ENCODE peak calls at places on chromosome 2, in seven cellular contexts. T, R, L, B, K, Q and J are unnamed samples.

GRCh38 chr2:8574196-8575010 is 107.5 kb upstream of the ID2 start:
- DNase-seq in T (no peak), R (peak; percentile 9), L (no peak), B (no peak), K (no peak), Q (no peak), J (no peak)

GRCh38 chr2:10658041-10658913 is 31.5 kb downstream of the NOL10 start:
- DNase-seq in T (peak; percentile 16), R (no peak), L (no peak), B (no peak), K (no peak), Q (no peak), J (no peak)

GRCh38 chr2:201781583-201782051 is 884 bp upstream of the ALS2 start:
- DNase-seq in T (no peak), R (no peak), L (no peak), B (no peak), K (peak; percentile 69), Q (peak; percentile 7), J (no peak)

GRCh38 chr2:158998486-158999248 is 30.2 kb downstream of the TANC1 start:
- DNase-seq in T (no peak), R (no peak), L (peak; percentile 10), B (no peak), K (no peak), Q (no peak), J (no peak)

GRCh38 chr2:37871453-37872191 is 53.5 kb upstream of the RMDN2 start:
- DNase-seq in T (peak; percentile 62), R (no peak), L (no peak), B (no peak), K (no peak), Q (no peak), J (no peak)

GRCh38 chr2:47172156-47172921 is 17.2 kb upstream of the STPG4 start:
- DNase-seq in T (no peak), R (no peak), L (no peak), B (no peak), K (no peak), Q (no peak), J (no peak)

GRCh38 chr2:3911891-3912455 is 208.6 kb downstream of the DCDC2C start:
- DNase-seq in T (no peak), R (no peak), L (no peak), B (no peak), K (no peak), Q (no peak), J (no peak)

GRCh38 chr2:8049851-8050571 is 631.8 kb upstream of the ID2 start:
- DNase-seq in T (no peak), R (no peak), L (no peak), B (no peak), K (no peak), Q (no peak), J (no peak)

GRCh38 chr2:25123682-25124081 is 44.7 kb downstream of the POMC start:
- DNase-seq in T (no peak), R (no peak), L (no peak), B (no peak), K (no peak), Q (no peak), J (no peak)

GRCh38 chr2:17156086-17156485 is 362.2 kb downstream of the RAD51AP2 start:
- DNase-seq in T (no peak), R (no peak), L (no peak), B (no peak), K (no peak), Q (no peak), J (no peak)

GRCh38 chr2:190640124-190640523 is 8.8 kb upstream of the NAB1 start:
- DNase-seq in T (no peak), R (no peak), L (no peak), B (no peak), K (no peak), Q (no peak), J (no peak)

DNA sequence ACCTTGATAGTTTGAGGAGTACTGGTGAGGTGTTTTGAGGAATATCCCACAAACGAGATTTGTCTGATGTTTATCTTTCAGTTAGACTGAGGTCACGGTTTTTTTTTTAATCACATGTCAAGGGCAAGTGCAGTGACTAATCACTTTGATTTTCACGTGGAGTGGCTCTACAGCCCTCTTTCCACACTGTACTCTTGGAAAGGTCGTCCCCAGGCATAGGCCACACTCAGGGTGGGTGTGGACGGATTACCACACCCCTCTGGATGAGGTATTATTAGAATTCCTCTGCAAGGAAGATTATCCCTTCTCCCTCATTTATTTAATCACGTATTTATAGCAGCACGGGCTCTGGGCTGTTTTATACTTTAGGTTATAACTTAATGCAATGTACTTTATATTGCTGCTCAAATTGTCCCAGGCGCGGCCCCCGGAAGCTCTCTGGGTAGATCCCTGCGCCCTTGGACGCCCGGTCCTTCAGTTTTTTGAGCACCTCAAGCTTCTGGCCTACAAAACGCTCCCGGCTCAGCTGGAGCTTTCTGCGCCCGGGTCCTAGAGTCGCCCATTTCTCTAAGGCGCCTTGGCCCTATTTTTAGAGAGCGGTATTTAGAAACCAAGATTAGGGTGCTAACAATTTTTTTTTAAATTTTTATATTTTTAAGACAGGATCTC is 515 bp upstream of the PLEKHB2 start:
- DNase-seq in T (peak; percentile 64), R (peak; percentile 82), L (no peak), B (no peak), K (peak; percentile 78), Q (peak; percentile 53), J (no peak)
- TF ChIP-seq CTCF in T (no peak), R (no peak), L (no peak), B (no peak), K (no peak), Q (no peak), J (no peak)

GRCh38 chr2:64960819-64961218 is 28.4 kb upstream of the SLC1A4 start:
- DNase-seq in T (no peak), R (no peak), L (no peak), B (no peak), K (no peak), Q (no peak), J (no peak)

GRCh38 chr2:64966839-64967238 is 22.4 kb upstream of the SLC1A4 start:
- DNase-seq in T (no peak), R (no peak), L (no peak), B (no peak), K (no peak), Q (no peak), J (no peak)

GRCh38 chr2:64966017-64966416 is 23.2 kb upstream of the SLC1A4 start:
- DNase-seq in T (no peak), R (no peak), L (no peak), B (no peak), K (no peak), Q (no peak), J (no peak)

GRCh38 chr2:64958556-64958955 is 30.6 kb upstream of the SLC1A4 start:
- DNase-seq in T (no peak), R (no peak), L (no peak), B (no peak), K (no peak), Q (no peak), J (no peak)

GRCh38 chr2:64963719-64964118 is 25.5 kb upstream of the SLC1A4 start:
- DNase-seq in T (no peak), R (no peak), L (no peak), B (no peak), K (no peak), Q (no peak), J (no peak)
- TF ChIP-seq CTCF in T (no peak), R (no peak), L (no peak), B (no peak), K (no peak), Q (no peak), J (no peak)

GRCh38 chr2:149155181-149155580 is 116.7 kb downstream of the LYPD6B start:
- DNase-seq in T (no peak), R (no peak), L (no peak), B (no peak), K (no peak), Q (no peak), J (no peak)
- TF ChIP-seq CTCF in T (no peak), R (no peak), L (no peak), B (no peak), K (no peak), Q (no peak), J (no peak)

DNA sequence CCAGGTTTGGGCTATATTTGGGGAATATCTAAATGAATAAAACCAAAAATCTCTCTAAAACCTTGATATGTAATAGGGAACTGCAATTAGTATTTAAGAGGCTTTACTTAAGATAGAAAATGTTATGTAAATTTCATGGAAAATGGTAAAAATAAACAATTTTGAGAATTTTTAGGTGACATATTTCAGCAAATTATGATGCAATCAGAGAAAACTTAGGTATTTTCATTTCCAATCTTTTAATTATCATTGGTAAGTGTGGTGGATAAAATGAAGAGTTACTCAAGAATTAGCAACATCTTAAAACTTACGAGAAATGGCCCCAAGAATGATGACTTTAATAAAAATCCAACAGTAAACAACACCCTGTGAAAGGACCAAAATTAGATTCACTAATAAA is 571.4 kb downstream of the ERBB4 start:
- DNase-seq in T (no peak), R (no peak), L (no peak), B (no peak), K (no peak), Q (no peak), J (no peak)
- TF ChIP-seq CTCF in T (no peak), R (no peak), L (no peak), B (no peak), K (no peak), Q (no peak), J (no peak)

DNA sequence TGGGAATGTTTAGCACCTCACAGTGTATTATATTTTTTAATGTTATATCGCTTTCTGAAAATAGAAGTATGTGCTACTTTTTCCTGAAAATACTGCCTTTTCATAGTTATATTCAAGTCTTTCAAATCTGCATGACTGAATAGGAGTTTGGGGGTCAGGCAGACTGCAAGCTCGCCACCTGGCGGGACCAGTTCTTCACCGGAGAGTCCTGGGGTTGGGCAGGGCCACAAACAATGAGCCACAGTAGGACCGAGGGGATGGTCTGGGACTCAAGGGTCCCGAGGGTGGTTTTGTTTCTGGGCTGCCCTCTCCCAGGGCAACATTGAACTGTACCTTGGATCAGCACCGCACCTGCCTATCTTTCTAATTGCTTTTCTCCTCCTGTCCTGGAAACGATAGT is 70.6 kb downstream of the VWA3B start:
- DNase-seq in T (no peak), R (no peak), L (no peak), B (peak; percentile 26), K (no peak), Q (no peak), J (no peak)
- TF ChIP-seq CTCF in T (no peak), R (no peak), L (no peak), B (no peak), K (no peak), Q (no peak), J (no peak)

GRCh38 chr2:122366427-122366826 is 611.0 kb downstream of the TSN start:
- DNase-seq in T (no peak), R (no peak), L (no peak), B (no peak), K (no peak), Q (no peak), J (no peak)

GRCh38 chr2:122363885-122364284 is 608.4 kb downstream of the TSN start:
- DNase-seq in T (no peak), R (no peak), L (no peak), B (no peak), K (no peak), Q (no peak), J (no peak)

DNA sequence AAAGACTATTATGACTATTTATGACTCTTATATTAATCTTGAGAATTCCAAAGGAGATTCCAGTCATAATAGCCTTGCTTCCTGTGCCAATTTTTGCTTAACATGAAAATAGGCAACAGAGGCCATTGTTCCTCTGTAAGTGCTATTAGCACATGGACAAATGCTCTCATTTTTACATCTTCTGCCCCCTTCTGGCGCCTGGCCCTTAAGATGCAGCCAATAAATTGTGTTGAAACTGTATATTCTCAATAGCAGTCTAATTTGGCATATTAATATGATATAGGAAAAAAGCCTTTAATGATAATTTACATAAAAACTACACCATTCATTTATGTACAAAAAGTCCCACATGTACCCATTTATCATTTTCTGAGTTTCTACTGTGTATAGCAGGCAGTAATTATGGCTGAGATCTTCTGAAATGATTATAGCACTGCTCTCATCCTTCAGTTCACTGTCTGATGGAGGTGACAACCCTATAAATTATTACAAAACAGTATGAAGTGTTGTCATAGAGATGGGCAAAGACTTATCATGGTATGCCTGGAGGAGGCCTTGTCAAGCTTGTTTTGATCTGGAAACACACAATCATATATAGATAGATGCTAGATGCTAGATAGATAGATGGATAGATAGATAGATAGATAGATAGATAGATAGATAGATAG is 613.3 kb downstream of the TSN start:
- DNase-seq in T (no peak), R (no peak), L (no peak), B (no peak), K (no peak), Q (no peak), J (no peak)
- TF ChIP-seq CTCF in T (no peak), R (no peak), L (no peak), B (no peak), K (no peak), Q (no peak), J (no peak)